ENCODE peak calls at places on chromosomes 16 and 17, in five cellular contexts. S is fibroblast of lung, J is GM23248, H is neuronal stem cell, G is MM.1S. I is an unnamed sample.

GRCh38 chr16:23323224-23324030 is 21.3 kb downstream of the SCNN1B start:
- DNase-seq in S (no peak), J (no peak), H (no peak), G (peak), I (no peak)

GRCh38 chr17:3794890-3795757 is 5.9 kb downstream of the ITGAE start:
- DNase-seq in S (peak), J (peak), H (no peak), G (no peak), I (peak)

GRCh38 chr17:81828656-81829055 is 4.4 kb downstream of the MCRIP1 start:
- DNase-seq in S (no peak), J (no peak), H (no peak), G (no peak), I (no peak)

GRCh38 chr16:35562471-35562870 is 2103.1 kb downstream of the TP53TG3F start:
- DNase-seq in S (no peak), J (no peak), H (no peak), G (peak), I (no peak)

GRCh38 chr16:29141586-29142324 is 156.9 kb downstream of the LAT start:
- DNase-seq in S (no peak), J (no peak), H (no peak), G (no peak), I (no peak)

GRCh38 chr17:71760062-71760720 is 360.6 kb upstream of the SOX9 start:
- DNase-seq in S (peak), J (peak), H (no peak), G (no peak), I (no peak)

GRCh38 chr17:83080641-83081560 is 1.5 kb downstream of the METRNL start:
- DNase-seq in S (peak), J (peak), H (no peak), G (no peak), I (no peak)

GRCh38 chr17:6669479-6670212 is 18.1 kb downstream of the C17orf100 start:
- DNase-seq in S (no peak), J (no peak), H (no peak), G (no peak), I (peak)

GRCh38 chr16:73202176-73202729 is 154.3 kb upstream of the ZFHX3 start:
- DNase-seq in S (peak), J (peak), H (no peak), G (no peak), I (no peak)

GRCh38 chr17:67281736-67282135 is 36.7 kb upstream of the HELZ start:
- DNase-seq in S (no peak), J (peak), H (no peak), G (no peak), I (no peak)

DNA sequence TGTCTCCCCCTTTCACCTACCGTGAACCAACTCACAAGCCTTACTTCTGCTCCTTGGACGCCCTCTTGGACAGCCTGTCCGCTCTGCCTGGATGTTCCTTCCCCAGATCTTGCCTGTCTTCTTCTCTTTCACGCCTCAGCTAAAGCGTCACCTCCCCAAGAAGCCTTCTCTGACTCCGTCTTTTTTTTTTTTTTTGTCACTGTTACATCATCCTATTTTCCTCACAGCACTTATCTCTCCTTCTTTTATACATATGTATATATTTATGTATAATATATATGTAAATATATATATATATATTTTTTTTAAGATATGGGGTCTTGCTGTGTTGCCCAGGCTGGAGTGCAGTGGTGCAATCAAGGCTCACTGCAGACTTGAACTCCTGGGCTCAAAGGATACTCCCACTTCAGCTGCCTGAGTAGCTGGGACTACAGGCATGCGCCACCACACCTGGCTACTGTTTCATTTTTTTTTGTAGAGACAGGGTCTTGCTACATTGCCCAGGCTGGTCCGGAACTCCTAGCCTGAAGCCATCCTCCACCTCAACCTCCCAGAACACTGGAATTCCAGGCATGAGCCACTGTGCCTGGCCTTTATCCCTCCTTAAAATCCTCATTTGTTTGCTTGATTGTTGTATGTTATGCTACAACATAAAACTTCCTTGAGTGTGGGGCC is 16.5 kb upstream of the AKTIP start:
- DNase-seq in S (no peak), J (no peak), H (no peak), G (no peak), I (no peak)
- H3K4me2 ChIP-seq in S (no peak), J (no peak), H (no peak), G (peak), I (no peak)

DNA sequence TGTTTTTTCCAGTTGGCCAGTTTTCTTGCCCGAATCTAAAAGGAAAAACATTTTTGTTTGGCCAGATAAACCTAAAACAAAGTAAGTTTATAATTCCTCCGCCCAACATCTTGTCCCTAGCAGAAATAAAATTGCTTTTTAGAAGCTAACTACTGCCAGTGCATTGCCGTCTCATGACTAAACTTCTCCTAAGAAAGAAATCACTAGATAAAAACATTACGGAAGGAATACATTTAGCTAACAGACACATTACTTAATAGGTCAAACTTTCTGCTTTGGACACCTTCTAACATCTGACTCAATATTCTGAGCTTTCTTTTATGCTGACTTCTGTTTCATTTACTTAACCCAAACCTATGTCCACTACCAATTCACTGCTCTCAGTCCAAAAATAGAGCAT is 36.2 kb downstream of the FBXL20 start:
- DNase-seq in S (peak), J (peak), H (no peak), G (no peak), I (no peak)
- H3K4me3 ChIP-seq in S (peak), J (peak), H (no peak), G (no peak), I (no peak)

GRCh38 chr17:64420143-64420670 is 28.7 kb upstream of the MILR1 start:
- DNase-seq in S (peak), J (peak), H (peak), G (peak), I (peak)
- H3K4me2 ChIP-seq in S (no peak), J (no peak), H (no peak), G (no peak), I (no peak)

DNA sequence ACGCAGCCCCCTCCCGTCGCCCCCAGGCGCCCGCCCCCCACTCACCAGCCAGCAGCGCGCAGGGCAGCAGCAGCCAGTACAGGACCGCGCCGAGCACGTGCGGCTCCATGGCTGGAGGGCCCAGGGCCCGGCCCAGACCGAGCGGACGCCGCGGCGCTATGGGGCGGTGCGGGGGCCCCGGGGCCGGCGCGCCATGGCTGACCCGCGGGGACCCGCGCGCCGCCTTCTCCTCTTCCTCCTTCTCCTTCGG is 239 bp downstream of the PIEZO1 start:
- DNase-seq in S (no peak), J (no peak), H (no peak), G (no peak), I (no peak)
- H3K4me3 ChIP-seq in S (no peak), J (peak), H (peak), G (peak), I (peak)